ENCODE peak calls at places on chromosomes 5 and 9, in five cellular contexts. K is mucosa of descending colon, M is colonic mucosa, C is Caco-2, D is aorta. T is an unnamed sample. For H3K36me3, the result is how much of the 10 kb centered on the place peaks cover.

GRCh38 chr5:76737846-76738245 is 21.9 kb downstream of the F2R start:
- DNase-seq in K (no peak), M (no peak), C (no peak), D (no peak), T (no peak)

GRCh38 chr5:141777711-141778110 is 95.7 kb upstream of the ARAP3 start:
- DNase-seq in K (no peak), M (no peak), C (no peak), D (no peak), T (no peak)

GRCh38 chr5:54774281-54775171 is 210.9 kb downstream of the ESM1 start:
- DNase-seq in K (peak), M (peak), C (no peak), D (peak), T (no peak)

GRCh38 chr5:125558466-125558865 is 812.0 kb upstream of the ZNF608 start:
- DNase-seq in K (no peak), M (no peak), C (no peak), D (no peak), T (no peak)

GRCh38 chr5:7991125-7991821 is 122.3 kb downstream of the MTRR start:
- DNase-seq in K (no peak), M (no peak), C (peak), D (no peak), T (peak)

GRCh38 chr5:170655476-170655875 is 128.0 kb upstream of the GABRP start:
- DNase-seq in K (no peak), M (no peak), C (no peak), D (no peak), T (no peak)

GRCh38 chr5:130546216-130546615 is 618.8 kb downstream of the HINT1 start:
- DNase-seq in K (no peak), M (no peak), C (no peak), D (no peak), T (no peak)

GRCh38 chr9:134976403-134976802 is 58.7 kb upstream of the FCN1 start:
- DNase-seq in K (no peak), M (no peak), C (no peak), D (no peak), T (no peak)

GRCh38 chr5:86493777-86494176 is 124.0 kb upstream of the COX7C start:
- DNase-seq in K (no peak), M (no peak), C (no peak), D (no peak), T (no peak)

GRCh38 chr9:114968710-114969109 is 38.3 kb upstream of the TNFSF8 start:
- DNase-seq in K (no peak), M (no peak), C (no peak), D (no peak), T (no peak)

GRCh38 chr9:75455444-75455921 is 367.2 kb downstream of the OSTF1 start:
- DNase-seq in K (no peak), M (peak), C (no peak), D (no peak), T (no peak)

GRCh38 chr5:17081142-17081541 is 136.3 kb upstream of the BASP1 start:
- DNase-seq in K (no peak), M (no peak), C (no peak), D (no peak), T (no peak)

GRCh38 chr5:1791176-1791575 is 8.5 kb downstream of the MRPL36 start:
- DNase-seq in K (no peak), M (no peak), C (peak), D (peak), T (no peak)

GRCh38 chr5:145681686-145682085 is 153.5 kb downstream of the PRELID2 start:
- DNase-seq in K (no peak), M (peak), C (peak), D (no peak), T (peak)

GRCh38 chr5:139847790-139848507 is 52.3 kb downstream of the PSD2 start:
- DNase-seq in K (peak), M (peak), C (peak), D (peak), T (no peak)

GRCh38 chr9:33165263-33166151 is 1.6 kb downstream of the B4GALT1 start:
- DNase-seq in K (peak), M (peak), C (peak), D (no peak), T (no peak)

GRCh38 chr9:34577635-34578240 is 11.8 kb downstream of the CNTFR start:
- DNase-seq in K (no peak), M (no peak), C (no peak), D (no peak), T (no peak)

GRCh38 chr5:35362772-35363171 is 132.5 kb upstream of the PRLR start:
- DNase-seq in K (no peak), M (no peak), C (no peak), D (no peak), T (no peak)

GRCh38 chr5:155729684-155730059 is 597.3 kb upstream of the SGCD start:
- DNase-seq in K (peak), M (no peak), C (no peak), D (peak), T (peak)

GRCh38 chr5:178115136-178115834 is 2.0 kb downstream of the N4BP3 start:
- DNase-seq in K (no peak), M (no peak), C (no peak), D (no peak), T (no peak)

GRCh38 chr9:107639426-107639825 is 149.9 kb upstream of the KLF4 start:
- DNase-seq in K (no peak), M (no peak), C (no peak), D (no peak), T (no peak)

GRCh38 chr5:117431091-117431490 is 856.5 kb upstream of the SEMA6A start:
- DNase-seq in K (no peak), M (no peak), C (no peak), D (no peak), T (no peak)

GRCh38 chr5:41509399-41510175 is 814 bp downstream of the PLCXD3 start:
- DNase-seq in K (no peak), M (no peak), C (no peak), D (peak), T (no peak)

GRCh38 chr5:1856596-1857255 is 26.0 kb downstream of the IRX4 start:
- DNase-seq in K (no peak), M (no peak), C (no peak), D (no peak), T (no peak)

GRCh38 chr9:136832581-136832980 is 9.7 kb upstream of the AJM1 start:
- DNase-seq in K (no peak), M (no peak), C (no peak), D (peak), T (no peak)
- H3K36me3 ChIP-seq in K (under half), M (under half), C (under half), D (under half), T (under half)

GRCh38 chr9:684950-685340 is 156.6 kb upstream of the DMRT1 start:
- DNase-seq in K (no peak), M (no peak), C (no peak), D (no peak), T (no peak)
- H3K4me3 ChIP-seq in K (no peak), M (no peak), C (no peak), D (peak), T (no peak)

DNA sequence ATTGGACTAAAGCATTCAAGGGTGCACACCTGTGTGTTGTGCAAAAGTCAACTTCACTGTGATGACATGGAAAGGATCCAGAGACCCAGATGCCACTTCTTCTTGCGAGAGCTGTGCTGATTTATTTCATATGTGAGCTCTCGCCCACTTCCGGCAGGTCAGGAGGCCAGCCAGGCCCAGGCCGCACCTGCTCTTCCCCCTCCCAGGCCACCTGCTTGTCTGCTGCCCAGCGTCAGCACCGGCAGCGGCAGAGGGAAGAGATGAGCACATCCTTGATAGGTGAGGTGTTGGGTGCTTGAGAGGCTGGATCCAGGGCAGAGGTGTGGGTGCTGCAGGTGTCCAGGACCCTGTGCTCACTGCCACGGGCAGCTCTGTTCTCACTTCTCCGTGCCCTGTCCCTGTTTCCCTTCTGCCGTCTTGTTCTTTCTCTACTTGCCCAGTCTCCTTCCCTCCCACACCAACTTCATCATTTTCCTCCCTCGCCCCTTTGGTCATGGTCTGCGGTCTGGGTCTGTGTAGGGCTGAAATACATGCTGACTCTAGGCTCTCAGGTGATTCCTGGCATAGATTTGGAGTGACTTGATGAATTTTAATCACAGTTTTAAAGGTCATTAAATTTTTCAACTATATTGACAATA is 242.8 kb downstream of the FANCC start:
- DNase-seq in K (peak), M (peak), C (no peak), D (peak), T (no peak)
- H3K36me3 ChIP-seq in K (under half), M (under half), C (under half), D (under half), T (under half)

DNA sequence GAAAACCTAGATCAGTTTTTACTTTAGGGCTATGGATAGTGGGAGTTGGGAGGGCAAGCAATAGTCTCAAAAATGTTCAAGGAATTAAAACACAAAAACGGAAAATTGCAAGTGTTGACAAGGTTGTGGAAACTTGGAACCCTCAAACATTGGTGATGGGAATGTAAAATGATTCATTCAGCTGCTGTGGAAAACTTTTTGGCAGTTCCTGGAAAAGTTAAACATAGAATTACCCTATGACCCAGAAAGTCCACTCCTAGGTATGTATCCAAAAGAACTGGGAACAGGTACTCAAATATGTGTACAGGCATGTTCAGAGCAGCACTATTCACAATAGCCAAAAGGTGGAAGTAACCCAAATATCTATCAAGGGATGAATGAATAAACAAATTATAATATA is 1.2 kb upstream of the MSANTD3 start:
- DNase-seq in K (no peak), M (no peak), C (no peak), D (no peak), T (no peak)
- H3K4me3 ChIP-seq in K (no peak), M (no peak), C (peak), D (no peak), T (no peak)

GRCh38 chr5:96752341-96753016 is 55.3 kb downstream of the ERAP1 start:
- DNase-seq in K (no peak), M (peak), C (no peak), D (no peak), T (no peak)

GRCh38 chr5:96753848-96754247 is 53.9 kb downstream of the ERAP1 start:
- DNase-seq in K (no peak), M (no peak), C (no peak), D (no peak), T (no peak)

GRCh38 chr5:96758621-96759020 is 49.1 kb downstream of the ERAP1 start:
- DNase-seq in K (no peak), M (no peak), C (no peak), D (no peak), T (no peak)

GRCh38 chr5:96753017-96753397 is 54.7 kb downstream of the ERAP1 start:
- DNase-seq in K (no peak), M (no peak), C (no peak), D (no peak), T (no peak)

DNA sequence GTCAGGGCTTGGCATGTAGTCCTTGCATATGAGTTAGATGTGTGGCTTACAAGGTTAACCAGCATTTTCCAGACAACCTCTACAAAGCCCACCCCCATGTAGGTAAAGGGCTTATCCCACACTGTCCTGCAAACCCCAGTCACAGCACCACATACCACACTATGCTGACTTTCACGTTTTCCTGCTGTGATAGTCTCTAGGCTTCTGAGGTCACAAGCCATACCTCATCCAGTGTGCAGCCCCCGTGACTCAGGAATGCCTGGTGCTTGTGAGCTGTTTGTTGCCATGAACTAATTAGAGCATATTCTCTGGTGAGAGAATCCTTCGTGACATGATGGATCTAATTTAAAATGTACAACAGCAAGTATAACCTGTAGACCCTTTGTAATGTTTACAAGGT is 50.8 kb downstream of the ERAP1 start:
- DNase-seq in K (no peak), M (no peak), C (no peak), D (no peak), T (no peak)
- H3K36me3 ChIP-seq in K (under half), M (under half), C (under half), D (under half), T (under half)

GRCh38 chr5:88659529-88660325 is 223.3 kb downstream of the MEF2C start:
- DNase-seq in K (no peak), M (no peak), C (no peak), D (no peak), T (no peak)

GRCh38 chr5:88661870-88662207 is 221.1 kb downstream of the MEF2C start:
- DNase-seq in K (no peak), M (no peak), C (no peak), D (no peak), T (no peak)

GRCh38 chr5:88660947-88661869 is 221.8 kb downstream of the MEF2C start:
- DNase-seq in K (peak), M (peak), C (peak), D (peak), T (no peak)

GRCh38 chr5:88658005-88658404 is 225.0 kb downstream of the MEF2C start:
- DNase-seq in K (no peak), M (no peak), C (no peak), D (no peak), T (no peak)

GRCh38 chr5:88660326-88660946 is 222.5 kb downstream of the MEF2C start:
- DNase-seq in K (no peak), M (no peak), C (no peak), D (peak), T (no peak)
- H3K4me3 ChIP-seq in K (no peak), M (peak), C (peak), D (peak), T (peak)